ENCODE peak calls at places on chromosomes 11 and 22, in four cellular contexts. O is EL; N is fibroblast of the aortic adventitia; K is natural killer cell treated with Interleukin-12 subunit alpha and Interleukin-12 subunit beta and Interleukin-15 and Interleukin-18, amount 100 ng/mL, for 72 hours. U is an unnamed sample.

GRCh38 chr11:9726313-9727022 is 62.6 kb downstream of the SWAP70 start:
- DNase-seq in O (peak), N (peak), K (no peak), U (peak)

GRCh38 chr11:65491614-65492386 is 7.0 kb upstream of the MALAT1 start:
- DNase-seq in O (peak), N (peak), K (no peak), U (peak)

GRCh38 chr11:119377961-119378667 is 3.4 kb downstream of the USP2 start:
- DNase-seq in O (no peak), N (no peak), K (no peak), U (no peak)

GRCh38 chr11:35721576-35722341 is 59.2 kb downstream of the TRIM44 start:
- DNase-seq in O (no peak), N (no peak), K (no peak), U (no peak)

GRCh38 chr11:62923634-62924411 is 2.7 kb upstream of the CHRM1 start:
- DNase-seq in O (no peak), N (no peak), K (no peak), U (no peak)

GRCh38 chr11:106249857-106250256 is 172.4 kb downstream of the AASDHPPT start:
- DNase-seq in O (no peak), N (peak), K (no peak), U (no peak)

GRCh38 chr11:6646040-6646439 is 9.6 kb downstream of the DCHS1 start:
- DNase-seq in O (peak), N (peak), K (no peak), U (no peak)

GRCh38 chr11:1168721-1169161 is 11.0 kb downstream of the MUC5AC start:
- DNase-seq in O (no peak), N (no peak), K (no peak), U (no peak)

GRCh38 chr22:19448739-19449421 is 1.4 kb upstream of the C22orf39 start:
- DNase-seq in O (no peak), N (no peak), K (peak), U (no peak)

GRCh38 chr22:25122136-25122764 is 77.4 kb upstream of the CRYBB3 start:
- DNase-seq in O (no peak), N (no peak), K (no peak), U (no peak)

U was measured in kidney tubule cell.